ENCODE peak calls at places on chromosomes 11 and 22, in six cellular contexts. One of them, this sample, is unnamed.
A peak's percentile ranks its signal among the peaks of the same experiment; 100 is the strongest.

GRCh38 chr11:7143908-7144307 is 55.1 kb downstream of the RBMXL2 start:
- DNase-seq in RKO: peak; percentile 46
- DNase-seq in A549: no peak
- DNase-seq in NCI-H1930: peak; percentile 20
- DNase-seq in Right ventricle myocardium superior: no peak
- DNase-seq in thoracic aorta: no peak
- DNase-seq in this sample: no peak

GRCh38 chr11:68430801-68431200 is 29.8 kb upstream of the PPP6R3 start:
- DNase-seq in RKO: no peak
- DNase-seq in A549: no peak
- DNase-seq in NCI-H1930: no peak
- DNase-seq in Right ventricle myocardium superior: no peak
- DNase-seq in thoracic aorta: no peak
- DNase-seq in this sample: no peak

GRCh38 chr11:31817054-31817620 is 6.0 kb upstream of the PAX6 start:
- DNase-seq in RKO: no peak
- DNase-seq in A549: no peak
- DNase-seq in NCI-H1930: no peak
- DNase-seq in Right ventricle myocardium superior: no peak
- DNase-seq in thoracic aorta: no peak
- DNase-seq in this sample: no peak

GRCh38 chr22:50184004-50184461 is 1.7 kb upstream of the TRABD start:
- DNase-seq in RKO: peak; percentile 32
- DNase-seq in A549: no peak
- DNase-seq in NCI-H1930: no peak
- DNase-seq in Right ventricle myocardium superior: peak; percentile 90
- DNase-seq in thoracic aorta: no peak
- DNase-seq in this sample: no peak

GRCh38 chr11:106466441-106467190 is 389.2 kb downstream of the AASDHPPT start:
- DNase-seq in RKO: no peak
- DNase-seq in A549: no peak
- DNase-seq in NCI-H1930: no peak
- DNase-seq in Right ventricle myocardium superior: no peak
- DNase-seq in thoracic aorta: no peak
- DNase-seq in this sample: no peak

GRCh38 chr11:57213282-57214086 is 23.6 kb downstream of the APLNR start:
- DNase-seq in RKO: no peak
- DNase-seq in A549: no peak
- DNase-seq in NCI-H1930: no peak
- DNase-seq in Right ventricle myocardium superior: no peak
- DNase-seq in thoracic aorta: no peak
- DNase-seq in this sample: no peak

GRCh38 chr11:69040581-69041260 is 8.0 kb upstream of the TPCN2 start:
- DNase-seq in RKO: no peak
- DNase-seq in A549: no peak
- DNase-seq in NCI-H1930: no peak
- DNase-seq in Right ventricle myocardium superior: no peak
- DNase-seq in thoracic aorta: no peak
- DNase-seq in this sample: no peak

GRCh38 chr22:20524004-20524481 is 16.6 kb downstream of the MED15 start:
- DNase-seq in RKO: no peak
- DNase-seq in A549: no peak
- DNase-seq in NCI-H1930: no peak
- DNase-seq in Right ventricle myocardium superior: no peak
- DNase-seq in thoracic aorta: no peak
- DNase-seq in this sample: no peak

GRCh38 chr22:27318516-27318915 is 483.0 kb downstream of the MN1 start:
- DNase-seq in RKO: no peak
- DNase-seq in A549: no peak
- DNase-seq in NCI-H1930: no peak
- DNase-seq in Right ventricle myocardium superior: no peak
- DNase-seq in thoracic aorta: no peak
- DNase-seq in this sample: no peak

GRCh38 chr22:40597541-40598453 is 38.7 kb downstream of the MRTFA start:
- DNase-seq in RKO: no peak
- DNase-seq in A549: no peak
- DNase-seq in NCI-H1930: no peak
- DNase-seq in Right ventricle myocardium superior: no peak
- DNase-seq in thoracic aorta: no peak
- DNase-seq in this sample: no peak

GRCh38 chr22:22748297-22748743 is 103.9 kb downstream of the GGTLC2 start:
- DNase-seq in RKO: peak; percentile 23
- DNase-seq in A549: no peak
- DNase-seq in NCI-H1930: no peak
- DNase-seq in Right ventricle myocardium superior: no peak
- DNase-seq in thoracic aorta: no peak
- DNase-seq in this sample: no peak

GRCh38 chr11:22359295-22359694 is 21.1 kb downstream of the SLC17A6 start:
- DNase-seq in RKO: no peak
- DNase-seq in A549: no peak
- DNase-seq in NCI-H1930: no peak
- DNase-seq in Right ventricle myocardium superior: no peak
- DNase-seq in thoracic aorta: no peak
- DNase-seq in this sample: no peak

GRCh38 chr22:50547231-50547851 is 1.6 kb downstream of the KLHDC7B start:
- DNase-seq in RKO: no peak
- DNase-seq in A549: no peak
- DNase-seq in NCI-H1930: no peak
- DNase-seq in Right ventricle myocardium superior: no peak
- DNase-seq in thoracic aorta: no peak
- DNase-seq in this sample: no peak

GRCh38 chr11:31492320-31492913 is 17.0 kb downstream of the IMMP1L start:
- DNase-seq in RKO: no peak
- DNase-seq in A549: no peak
- DNase-seq in NCI-H1930: no peak
- DNase-seq in Right ventricle myocardium superior: no peak
- DNase-seq in thoracic aorta: no peak
- DNase-seq in this sample: no peak

GRCh38 chr22:23192133-23192532 is 11.8 kb downstream of the BCR start:
- DNase-seq in RKO: no peak
- DNase-seq in A549: no peak
- DNase-seq in NCI-H1930: no peak
- DNase-seq in Right ventricle myocardium superior: no peak
- DNase-seq in thoracic aorta: no peak
- DNase-seq in this sample: no peak

GRCh38 chr11:85718991-85719807 is 33.2 kb upstream of the CCDC89 start:
- DNase-seq in RKO: peak; percentile 93
- DNase-seq in A549: peak; percentile 86
- DNase-seq in NCI-H1930: no peak
- DNase-seq in Right ventricle myocardium superior: peak; percentile 56
- DNase-seq in thoracic aorta: no peak
- DNase-seq in this sample: no peak